ENCODE peak calls at places on chromosomes 11 and 22, in nine cellular contexts. J is HFF-Myc; G is GM03348; N is NCI-H2171; P is adipocyte; S is prostate gland; X is NCI-H1092 treated with DMSO at 0.1 percent for 48 hours; V is naive thymus-derived CD8-positive, alpha-beta T cell; W is ELF-1. R is an unnamed sample.

GRCh38 chr22:35582861-35583670 is 34.1 kb downstream of the MB start:
- DNase-seq in J (no peak), G (peak), N (peak), P (peak), S (peak), X (peak), V (peak), W (peak), R (peak)

GRCh38 chr11:2519879-2520735 is 75.3 kb downstream of the KCNQ1 start:
- DNase-seq in J (no peak), G (no peak), N (no peak), P (no peak), S (no peak), X (no peak), V (no peak), W (no peak), R (no peak)

GRCh38 chr11:8062781-8063257 is 18.2 kb upstream of the TUB start:
- DNase-seq in J (no peak), G (no peak), N (no peak), P (no peak), S (no peak), X (no peak), V (no peak), W (no peak), R (no peak)

GRCh38 chr22:20023214-20023613 is 2.3 kb downstream of the TANGO2 start:
- DNase-seq in J (no peak), G (no peak), N (no peak), P (no peak), S (no peak), X (no peak), V (no peak), W (no peak), R (no peak)

GRCh38 chr22:41446057-41446501 is 522 bp downstream of the TOB2 start:
- DNase-seq in J (no peak), G (peak), N (no peak), P (peak), S (peak), X (no peak), V (no peak), W (no peak), R (no peak)

GRCh38 chr11:11993814-11994213 is 14.6 kb downstream of the DKK3 start:
- DNase-seq in J (no peak), G (peak), N (no peak), P (peak), S (peak), X (no peak), V (no peak), W (peak), R (no peak)

GRCh38 chr11:17277024-17277584 is 565 bp downstream of the NUCB2 start:
- DNase-seq in J (no peak), G (peak), N (no peak), P (peak), S (peak), X (peak), V (peak), W (no peak), R (no peak)

GRCh38 chr22:22397292-22397870 is 111.2 kb downstream of the ZNF280B start:
- DNase-seq in J (no peak), G (peak), N (no peak), P (peak), S (no peak), X (peak), V (no peak), W (peak), R (no peak)

GRCh38 chr11:3631331-3631730 is 10.5 kb downstream of the ART5 start:
- DNase-seq in J (no peak), G (no peak), N (no peak), P (no peak), S (no peak), X (no peak), V (no peak), W (no peak), R (no peak)

GRCh38 chr11:1226226-1226961 is 3.5 kb downstream of the MUC5B start:
- DNase-seq in J (no peak), G (no peak), N (no peak), P (no peak), S (no peak), X (no peak), V (no peak), W (no peak), R (no peak)

GRCh38 chr22:49765951-49766350 is 61.7 kb downstream of the BRD1 start:
- DNase-seq in J (no peak), G (no peak), N (no peak), P (no peak), S (no peak), X (no peak), V (no peak), W (no peak), R (no peak)

GRCh38 chr11:128302425-128303186 is 284.8 kb downstream of the ETS1 start:
- DNase-seq in J (no peak), G (no peak), N (no peak), P (no peak), S (no peak), X (no peak), V (peak), W (no peak), R (no peak)

GRCh38 chr11:48116843-48117242 is 99.8 kb upstream of the OR4B1 start:
- DNase-seq in J (no peak), G (no peak), N (no peak), P (no peak), S (no peak), X (no peak), V (no peak), W (no peak), R (no peak)

GRCh38 chr11:130314184-130314748 is 451 bp downstream of the ZBTB44 start:
- DNase-seq in J (no peak), G (peak), N (peak), P (peak), S (peak), X (peak), V (peak), W (peak), R (peak)

GRCh38 chr11:128520886-128521696 is 66.3 kb downstream of the ETS1 start:
- DNase-seq in J (no peak), G (peak), N (no peak), P (peak), S (no peak), X (no peak), V (no peak), W (no peak), R (no peak)

GRCh38 chr11:125926682-125927081 is 19.2 kb upstream of the VSIG10L2 start:
- DNase-seq in J (no peak), G (no peak), N (no peak), P (no peak), S (no peak), X (no peak), V (no peak), W (no peak), R (no peak)

GRCh38 chr11:73292481-73292880 is 15.6 kb upstream of the ARHGEF17 start:
- DNase-seq in J (no peak), G (peak), N (no peak), P (no peak), S (no peak), X (no peak), V (no peak), W (no peak), R (no peak)

GRCh38 chr22:26685601-26686000 is 28.2 kb downstream of the MIAT start:
- DNase-seq in J (no peak), G (no peak), N (no peak), P (no peak), S (no peak), X (no peak), V (no peak), W (no peak), R (no peak)

GRCh38 chr11:66976048-66976467 is 954 bp downstream of the C11orf86 start:
- DNase-seq in J (no peak), G (peak), N (peak), P (peak), S (no peak), X (peak), V (no peak), W (peak), R (peak)

GRCh38 chr22:46450931-46451660 is 86.3 kb downstream of the CELSR1 start:
- DNase-seq in J (no peak), G (no peak), N (no peak), P (no peak), S (no peak), X (no peak), V (no peak), W (no peak), R (no peak)

GRCh38 chr22:26512149-26512793 is at the start of gene TFIP11:
- DNase-seq in J (peak), G (peak), N (peak), P (peak), S (peak), X (peak), V (peak), W (peak), R (peak)

GRCh38 chr11:28596816-28597215 is 488.6 kb downstream of the METTL15 start:
- DNase-seq in J (no peak), G (no peak), N (no peak), P (no peak), S (no peak), X (no peak), V (no peak), W (no peak), R (no peak)

GRCh38 chr11:47468598-47469214 is 19.8 kb upstream of the RAPSN start:
- DNase-seq in J (no peak), G (no peak), N (no peak), P (no peak), S (no peak), X (peak), V (no peak), W (no peak), R (no peak)

GRCh38 chr11:57641426-57641825 is 8.3 kb downstream of the YPEL4 start:
- DNase-seq in J (no peak), G (peak), N (peak), P (peak), S (no peak), X (peak), V (no peak), W (peak), R (no peak)

GRCh38 chr11:123586568-123586967 is 67.9 kb downstream of the SCN3B start:
- DNase-seq in J (no peak), G (no peak), N (no peak), P (no peak), S (no peak), X (no peak), V (no peak), W (peak), R (no peak)

GRCh38 chr11:83475741-83476140 is 189.6 kb upstream of the CCDC90B start:
- DNase-seq in J (no peak), G (no peak), N (no peak), P (no peak), S (no peak), X (no peak), V (no peak), W (no peak), R (no peak)

GRCh38 chr22:32528984-32529982 is 54.7 kb downstream of the FBXO7 start:
- DNase-seq in J (peak), G (peak), N (peak), P (peak), S (peak), X (peak), V (peak), W (peak), R (peak)

GRCh38 chr22:48223488-48224190 is 1461.2 kb downstream of the TBC1D22A start:
- DNase-seq in J (no peak), G (no peak), N (no peak), P (no peak), S (no peak), X (no peak), V (no peak), W (no peak), R (no peak)

GRCh38 chr22:33112606-33113005 is 54.4 kb upstream of the SYN3 start:
- DNase-seq in J (no peak), G (no peak), N (peak), P (no peak), S (no peak), X (peak), V (no peak), W (peak), R (no peak)

GRCh38 chr22:38462960-38463784 is 4.7 kb upstream of the KDELR3 start:
- DNase-seq in J (no peak), G (no peak), N (peak), P (no peak), S (no peak), X (no peak), V (no peak), W (peak), R (no peak)

GRCh38 chr22:17369553-17370035 is 334 bp downstream of the CECR2 start:
- DNase-seq in J (no peak), G (peak), N (no peak), P (peak), S (no peak), X (peak), V (no peak), W (no peak), R (no peak)

R was measured in NT2/D1.